ENCODE peak calls at places on chromosomes 2 and 18, in six cellular contexts. J is IMR-90, X is H9, D is MM.1S, T is fibroblast of lung, O is OCI-LY7. R is an unnamed sample.

GRCh38 chr18:79637921-79638855 is 41.4 kb upstream of the CTDP1 start:
- DNase-seq in X (peak; percentile 51), J (no peak), O (no peak), D (no peak), T (no peak), R (no peak)

GRCh38 chr2:196660264-196660663 is 20.7 kb downstream of the CCDC150 start:
- DNase-seq in T (no peak), D (no peak), X (no peak), J (peak; percentile 63), O (no peak), R (no peak)

GRCh38 chr18:23502516-23503037 is 734 bp upstream of the RMC1 start:
- DNase-seq in O (no peak), T (no peak), J (no peak), X (no peak), D (no peak), R (no peak)

GRCh38 chr2:46827274-46827930 is 88.2 kb downstream of the MCFD2 start:
- DNase-seq in D (no peak), O (no peak), J (peak; percentile 81), X (no peak), T (no peak), R (no peak)

GRCh38 chr2:144460981-144461766 is 58.7 kb downstream of the ZEB2 start:
- DNase-seq in J (peak; percentile 86), D (no peak), T (peak; percentile 86), O (no peak), X (no peak), R (no peak)

GRCh38 chr2:60475311-60475830 is 78.1 kb downstream of the BCL11A start:
- DNase-seq in T (no peak), O (no peak), X (no peak), D (no peak), J (no peak), R (no peak)

GRCh38 chr2:201260302-201260800 is at the start of gene CASP8:
- DNase-seq in O (peak; percentile 86), T (peak; percentile 69), D (peak; percentile 91), J (peak; percentile 53), X (no peak), R (peak; percentile 78)

GRCh38 chr2:124301915-124302314 is 276.8 kb downstream of the CNTNAP5 start:
- DNase-seq in O (no peak), J (no peak), D (peak; percentile 60), T (no peak), X (no peak), R (no peak)

GRCh38 chr2:136248242-136248641 is 130.3 kb upstream of the CXCR4 start:
- DNase-seq in T (peak; percentile 47), J (peak; percentile 30), O (no peak), D (no peak), X (no peak), R (no peak)

GRCh38 chr2:237743561-237744269 is 54.9 kb upstream of the RBM44 start:
- DNase-seq in X (no peak), T (no peak), D (no peak), O (no peak), J (peak; percentile 63), R (no peak)

GRCh38 chr18:61606759-61607158 is 273.5 kb downstream of the CDH20 start:
- DNase-seq in O (no peak), D (no peak), X (peak; percentile 86), J (peak; percentile 93), T (peak; percentile 84), R (no peak)

GRCh38 chr2:18701981-18702380 is 112.6 kb upstream of the NT5C1B start:
- DNase-seq in T (no peak), O (no peak), D (no peak), X (no peak), J (peak; percentile 83), R (no peak)

GRCh38 chr18:23573948-23574431 is 12.3 kb downstream of the NPC1 start:
- DNase-seq in O (no peak), T (peak; percentile 57), X (no peak), D (peak; percentile 12), J (peak; percentile 72), R (no peak)

GRCh38 chr2:26244479-26245230 is at the start of the genes HADHA and HADHB:
- DNase-seq in T (peak; percentile 94), D (peak; percentile 90), J (peak; percentile 87), O (peak; percentile 89), X (peak; percentile 94), R (peak; percentile 85)

GRCh38 chr2:73069855-73070650 is 1.5 kb downstream of the SFXN5 start:
- DNase-seq in T (no peak), D (peak; percentile 7), O (no peak), J (peak; percentile 34), X (no peak), R (peak; percentile 8)

GRCh38 chr18:69897397-69898108 is 50.1 kb downstream of the CD226 start:
- DNase-seq in J (no peak), O (no peak), T (no peak), X (no peak), D (no peak), R (no peak)

GRCh38 chr2:100857915-100858314 is 38.0 kb downstream of the NPAS2 start:
- DNase-seq in X (no peak), T (peak; percentile 95), D (no peak), O (no peak), J (peak; percentile 95), R (no peak)

GRCh38 chr2:195356920-195357440 is 300.0 kb upstream of the SLC39A10 start:
- DNase-seq in O (no peak), X (no peak), J (no peak), T (no peak), D (no peak), R (no peak)

GRCh38 chr2:36677995-36678605 is 18.4 kb upstream of the VIT start:
- DNase-seq in J (peak; percentile 64), D (no peak), X (no peak), T (peak; percentile 11), O (no peak), R (no peak)

GRCh38 chr2:237042101-237042500 is 43.6 kb upstream of the COPS8 start:
- DNase-seq in X (no peak), T (no peak), D (no peak), J (no peak), O (no peak), R (no peak)

GRCh38 chr2:27545348-27546141 is 37.3 kb upstream of the ZNF512 start:
- DNase-seq in T (peak; percentile 4), D (no peak), X (no peak), J (peak; percentile 69), O (no peak), R (no peak)

GRCh38 chr2:232781765-232782164 is 5.4 kb upstream of the KCNJ13 start:
- DNase-seq in T (peak; percentile 21), J (peak; percentile 85), D (peak; percentile 18), X (no peak), O (no peak), R (no peak)

GRCh38 chr18:76213996-76214395 is 281.0 kb downstream of the ZNF516 start:
- DNase-seq in J (no peak), T (no peak), D (peak; percentile 73), O (no peak), X (no peak), R (no peak)

GRCh38 chr2:167966937-167967913 is 280.2 kb downstream of the STK39 start:
- DNase-seq in D (no peak), O (no peak), T (peak; percentile 39), J (peak; percentile 40), X (no peak), R (no peak)

GRCh38 chr2:9696731-9697130 is 65.9 kb upstream of the YWHAQ start:
- DNase-seq in J (no peak), X (no peak), O (no peak), T (no peak), D (no peak), R (no peak)

GRCh38 chr2:177758591-177759371 is 313.8 kb downstream of the PDE11A start:
- DNase-seq in X (peak; percentile 56), D (no peak), J (peak; percentile 42), T (peak; percentile 70), O (no peak), R (peak; percentile 23)

GRCh38 chr2:23687713-23688112 is 239.2 kb downstream of the ATAD2B start:
- DNase-seq in D (no peak), J (no peak), T (no peak), X (no peak), O (no peak), R (no peak)

GRCh38 chr2:184316911-184317310 is 281.4 kb upstream of the ZNF804A start:
- DNase-seq in D (no peak), T (no peak), J (no peak), O (no peak), X (no peak), R (no peak)
- H3K4me2 ChIP-seq in D (no peak overlapping the region), T (no peak overlapping the region), J (no peak overlapping the region), O (no peak overlapping the region), X (no peak overlapping the region), R (no peak overlapping the region)

GRCh38 chr18:48028081-48028480 is 97.6 kb upstream of the SMAD2 start:
- DNase-seq in O (no peak), D (no peak), X (no peak), T (no peak), J (no peak), R (no peak)
- TF ChIP-seq CTCF in O (no peak), D (no peak), X (peak; percentile 48), T (no peak), J (no peak), R (peak; percentile 23)

GRCh38 chr18:47996091-47996541 is 65.7 kb upstream of the SMAD2 start:
- DNase-seq in O (no peak), X (no peak), T (no peak), J (no peak), D (no peak), R (no peak)
- H3K4me1 ChIP-seq in O (no peaks in the 10 kb centered on the region), X (no peaks in the 10 kb centered on the region), T (no peaks in the 10 kb centered on the region), J (no peaks in the 10 kb centered on the region), D (no peaks in the 10 kb centered on the region), R (no peaks in the 10 kb centered on the region)

DNA sequence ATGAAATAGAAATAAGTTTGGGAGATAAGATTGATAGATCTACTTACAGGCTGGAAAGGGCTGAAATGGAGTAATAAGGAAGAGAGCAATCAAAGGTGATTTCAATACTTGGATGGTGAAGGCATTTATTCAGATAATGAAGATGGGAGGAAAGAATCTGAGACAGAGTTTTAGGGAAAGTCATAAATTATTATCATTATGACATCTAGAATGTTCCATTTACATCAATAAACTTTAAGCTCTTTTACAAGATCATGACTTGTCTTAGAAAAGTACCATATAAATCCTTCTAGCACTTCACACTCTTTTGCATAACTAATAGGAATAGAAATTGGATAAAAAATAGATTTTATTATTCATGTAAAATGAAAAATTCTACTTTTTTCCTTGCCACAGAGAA is 2.2 kb downstream of the SCN9A start:
- DNase-seq in T (no peak), D (no peak), O (no peak), X (no peak), J (no peak), R (no peak)
- H3K4me2 ChIP-seq in T (peak overlapping the region; percentile 42), D (peak overlapping the region; percentile 84), O (no peak overlapping the region), X (no peak overlapping the region), J (peak overlapping the region; percentile 80), R (no peak overlapping the region)

DNA sequence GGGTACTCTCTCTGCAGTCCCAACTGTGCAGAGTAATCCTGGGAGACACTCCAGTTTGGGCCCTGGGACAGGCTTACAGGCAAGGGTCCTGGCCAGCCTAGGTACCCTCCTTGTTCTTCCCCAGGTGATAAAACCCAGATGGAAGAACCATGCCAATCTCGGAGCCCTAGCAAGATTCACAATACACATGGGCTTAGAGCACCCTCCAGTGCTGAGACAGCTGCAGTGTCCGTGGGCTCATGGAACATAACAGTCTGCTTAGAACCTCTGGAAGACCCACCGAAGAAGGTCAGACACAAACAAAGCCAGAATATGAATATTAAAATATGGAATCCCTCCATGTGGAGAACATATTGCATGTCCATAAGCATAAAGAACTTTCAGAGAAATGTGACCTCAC is 568.1 kb downstream of the KCNJ3 start:
- DNase-seq in T (no peak), X (no peak), D (no peak), O (peak; percentile 8), J (no peak), R (no peak)
- TF ChIP-seq CTCF in T (no peak), X (peak; percentile 69), D (no peak), O (peak; percentile 58), J (no peak), R (no peak)